ENCODE peak calls at places on chromosomes 3 and 15, in ten cellular contexts. U, N, L, K, O, G, P, V, W and C are unnamed samples.

GRCh38 chr3:30626443-30627181 is 20.2 kb downstream of the TGFBR2 start:
- DNase-seq in U (no peak), N (no peak), L (no peak), K (no peak), O (no peak), G (no peak), P (no peak), V (no peak), W (no peak), C (no peak)

GRCh38 chr3:72141264-72141663 is 356.3 kb upstream of the PROK2 start:
- DNase-seq in U (no peak), N (no peak), L (no peak), K (no peak), O (no peak), G (no peak), P (no peak), V (no peak), W (no peak), C (no peak)

GRCh38 chr15:61621146-61621545 is 392.0 kb upstream of the RORA start:
- DNase-seq in U (no peak), N (no peak), L (no peak), K (peak), O (no peak), G (peak), P (no peak), V (peak), W (no peak), C (no peak)

GRCh38 chr15:70062321-70062956 is 35.3 kb downstream of the TLE3 start:
- DNase-seq in U (no peak), N (no peak), L (no peak), K (no peak), O (no peak), G (no peak), P (peak), V (peak), W (peak), C (peak)

GRCh38 chr3:4838621-4839022 is 140.6 kb upstream of the BHLHE40 start:
- DNase-seq in U (no peak), N (no peak), L (no peak), K (peak), O (no peak), G (no peak), P (no peak), V (no peak), W (no peak), C (no peak)

GRCh38 chr3:177427540-177427939 is 230.3 kb upstream of the TBL1XR1 start:
- DNase-seq in U (no peak), N (no peak), L (no peak), K (peak), O (peak), G (no peak), P (no peak), V (no peak), W (no peak), C (no peak)

GRCh38 chr3:13346481-13347389 is 73.4 kb downstream of the NUP210 start:
- DNase-seq in U (peak), N (no peak), L (peak), K (no peak), O (no peak), G (no peak), P (peak), V (peak), W (no peak), C (no peak)

GRCh38 chr3:157388051-157388450 is 48.6 kb upstream of the PTX3 start:
- DNase-seq in U (no peak), N (no peak), L (no peak), K (no peak), O (no peak), G (no peak), P (no peak), V (no peak), W (no peak), C (no peak)

GRCh38 chr3:62632510-62633294 is 242.5 kb downstream of the CADPS start:
- DNase-seq in U (no peak), N (no peak), L (peak), K (no peak), O (no peak), G (no peak), P (no peak), V (no peak), W (no peak), C (no peak)

GRCh38 chr3:49471856-49472495 is 1.9 kb downstream of the DAG1 start:
- DNase-seq in U (no peak), N (no peak), L (no peak), K (no peak), O (no peak), G (no peak), P (no peak), V (no peak), W (no peak), C (no peak)

GRCh38 chr3:50419595-50419994 is 60.3 kb upstream of the TMEM115 start:
- DNase-seq in U (no peak), N (no peak), L (no peak), K (no peak), O (no peak), G (no peak), P (no peak), V (no peak), W (no peak), C (no peak)

GRCh38 chr3:137946341-137946973 is 63.5 kb upstream of the CLDN18 start:
- DNase-seq in U (peak), N (no peak), L (peak), K (peak), O (peak), G (peak), P (peak), V (peak), W (peak), C (no peak)

GRCh38 chr3:34268032-34268760 is 469.8 kb downstream of the PDCD6IP start:
- DNase-seq in U (no peak), N (no peak), L (no peak), K (no peak), O (peak), G (no peak), P (no peak), V (no peak), W (no peak), C (no peak)